ENCODE peak calls at places on chromosomes 2 and 18, in eight cellular contexts. Q is tibial artery, E is NCI-H2081, C is DMS79, V is HuH-7, A is AG08396, Z is IMR-90, H is midbrain. L is an unnamed sample.

GRCh38 chr2:203534486-203535077 is 519 bp downstream of the RAPH1 start:
- DNase-seq in Q (peak), E (peak), C (peak), V (peak), A (no peak), Z (no peak), H (no peak), L (peak)

GRCh38 chr2:110861616-110862260 is 129.4 kb downstream of the ACOXL start:
- DNase-seq in Q (no peak), E (no peak), C (no peak), V (no peak), A (no peak), Z (no peak), H (no peak), L (no peak)

GRCh38 chr18:50665519-50665918 is 105.6 kb downstream of the MAPK4 start:
- DNase-seq in Q (no peak), E (no peak), C (no peak), V (no peak), A (no peak), Z (no peak), H (no peak), L (peak)

GRCh38 chr2:203659650-203660049 is 46.8 kb upstream of the CD28 start:
- DNase-seq in Q (peak), E (no peak), C (no peak), V (no peak), A (no peak), Z (no peak), H (no peak), L (no peak)

GRCh38 chr2:30249354-30249753 is 18.0 kb downstream of the LBH start:
- DNase-seq in Q (no peak), E (no peak), C (no peak), V (no peak), A (no peak), Z (no peak), H (no peak), L (no peak)

GRCh38 chr18:45839415-45840395 is 14.2 kb downstream of the SIGLEC15 start:
- DNase-seq in Q (no peak), E (peak), C (peak), V (peak), A (peak), Z (peak), H (no peak), L (no peak)

GRCh38 chr2:233037078-233037477 is 4.6 kb downstream of the NEU2 start:
- DNase-seq in Q (no peak), E (no peak), C (no peak), V (no peak), A (no peak), Z (peak), H (no peak), L (no peak)

GRCh38 chr2:206250041-206250897 is 24.2 kb upstream of the ZDBF2 start:
- DNase-seq in Q (no peak), E (no peak), C (no peak), V (peak), A (no peak), Z (peak), H (no peak), L (no peak)

GRCh38 chr18:32919799-32920198 is 147.0 kb upstream of the KLHL14 start:
- DNase-seq in Q (no peak), E (peak), C (no peak), V (peak), A (no peak), Z (no peak), H (no peak), L (peak)

GRCh38 chr2:220424561-220424960 is 797.1 kb downstream of the SLC4A3 start:
- DNase-seq in Q (no peak), E (no peak), C (no peak), V (no peak), A (no peak), Z (peak), H (no peak), L (no peak)

GRCh38 chr18:48992791-48993555 is 42.2 kb upstream of the SMAD7 start:
- DNase-seq in Q (peak), E (no peak), C (no peak), V (no peak), A (no peak), Z (no peak), H (no peak), L (no peak)

GRCh38 chr2:161307676-161308075 is 549 bp upstream of the PSMD14 start:
- DNase-seq in Q (no peak), E (no peak), C (no peak), V (no peak), A (no peak), Z (no peak), H (peak), L (no peak)

GRCh38 chr2:67566292-67566691 is 169.2 kb downstream of the ETAA1 start:
- DNase-seq in Q (no peak), E (no peak), C (no peak), V (no peak), A (no peak), Z (no peak), H (no peak), L (no peak)

GRCh38 chr2:112542974-112543760 is 902 bp downstream of the POLR1B start:
- DNase-seq in Q (no peak), E (peak), C (no peak), V (peak), A (no peak), Z (peak), H (no peak), L (peak)

GRCh38 chr2:184006998-184007397 is 591.3 kb upstream of the ZNF804A start:
- DNase-seq in Q (no peak), E (peak), C (no peak), V (no peak), A (no peak), Z (no peak), H (no peak), L (no peak)

L was measured in G401.